ENCODE peak calls at places on chromosomes 4 and X, in five cellular contexts. B is A549, G is heart left ventricle, W is GM12878, H is adrenal gland. D is an unnamed sample.

GRCh38 chr4:113695328-113696169 is 66.0 kb downstream of the CAMK2D start:
- DNase-seq in B (no peak), G (no peak), W (no peak), H (no peak), D (no peak)

GRCh38 chrX:116384406-116384805 is 52.0 kb upstream of the SLC6A14 start:
- DNase-seq in B (peak), G (no peak), W (no peak), H (no peak), D (no peak)

GRCh38 chrX:283115-283845 is 2.1 kb downstream of the PLCXD1 start:
- DNase-seq in B (peak), G (peak), W (peak), H (peak), D (peak)

GRCh38 chr4:182521006-182521405 is 277.8 kb downstream of the TENM3 start:
- DNase-seq in B (no peak), G (no peak), W (no peak), H (no peak), D (no peak)

GRCh38 chr4:14566518-14566917 is 435.8 kb upstream of the CPEB2 start:
- DNase-seq in B (no peak), G (no peak), W (no peak), H (no peak), D (no peak)

GRCh38 chrX:120790118-120790517 is 85.5 kb downstream of the CT47B1 start:
- DNase-seq in B (peak), G (no peak), W (peak), H (peak), D (peak)

GRCh38 chr4:138741778-138742377 is 273.7 kb upstream of the NOCT start:
- DNase-seq in B (no peak), G (no peak), W (no peak), H (no peak), D (no peak)

GRCh38 chr4:89212666-89213381 is 94.8 kb downstream of the GPRIN3 start:
- DNase-seq in B (no peak), G (no peak), W (no peak), H (no peak), D (no peak)

GRCh38 chrX:18725316-18725943 is 18.0 kb downstream of the PPEF1 start:
- DNase-seq in B (no peak), G (no peak), W (no peak), H (peak), D (no peak)

GRCh38 chrX:31316340-31316991 is 244.6 kb upstream of the FTHL17 start:
- DNase-seq in B (no peak), G (no peak), W (no peak), H (no peak), D (no peak)

GRCh38 chr4:101126044-101126443 is 221.3 kb downstream of the PPP3CA start:
- DNase-seq in B (no peak), G (no peak), W (no peak), H (no peak), D (no peak)

GRCh38 chrX:4656419-4656818 is 943.0 kb upstream of the PRKX start:
- DNase-seq in B (no peak), G (no peak), W (no peak), H (no peak), D (no peak)

GRCh38 chrX:20231598-20231997 is 35.1 kb downstream of the RPS6KA3 start:
- DNase-seq in B (no peak), G (no peak), W (no peak), H (no peak), D (no peak)

GRCh38 chr4:77618383-77619241 is 13.0 kb downstream of the CXCL13 start:
- DNase-seq in B (peak), G (peak), W (no peak), H (peak), D (peak)

GRCh38 chr4:122516376-122516775 is 59.9 kb upstream of the IL2 start:
- DNase-seq in B (no peak), G (no peak), W (no peak), H (no peak), D (no peak)

GRCh38 chr4:41573458-41574129 is 35.6 kb downstream of the LIMCH1 start:
- DNase-seq in B (no peak), G (no peak), W (no peak), H (no peak), D (no peak)

GRCh38 chrX:155612312-155613224 is at the start of gene TMLHE:
- DNase-seq in B (peak), G (peak), W (peak), H (peak), D (peak)

GRCh38 chr4:125313989-125314602 is 659 bp upstream of the FAT4 start:
- DNase-seq in B (no peak), G (no peak), W (no peak), H (no peak), D (no peak)

GRCh38 chr4:68708566-68708965 is 38.1 kb upstream of the UGT2B15 start:
- DNase-seq in B (no peak), G (no peak), W (no peak), H (no peak), D (no peak)

GRCh38 chr4:73964862-73965611 is 16.8 kb downstream of the PF4 start:
- DNase-seq in B (peak), G (no peak), W (no peak), H (no peak), D (peak)

GRCh38 chr4:22515888-22516541 is at the start of gene ADGRA3:
- DNase-seq in B (peak), G (peak), W (no peak), H (peak), D (peak)
- TF ChIP-seq POLR2A in B (peak), G (peak), W (no peak), H (peak), D (peak)

GRCh38 chr4:169268951-169269781 is 1.6 kb downstream of the SH3RF1 start:
- DNase-seq in B (peak), G (peak), W (no peak), H (peak), D (no peak)
- TF ChIP-seq POLR2A in B (no peak), G (no peak), W (no peak), H (no peak), D (no peak)

GRCh38 chr4:132998585-132999230 is 150.4 kb upstream of the PCDH10 start:
- DNase-seq in B (no peak), G (no peak), W (no peak), H (no peak), D (no peak)

GRCh38 chr4:133003169-133003568 is 145.9 kb upstream of the PCDH10 start:
- DNase-seq in B (no peak), G (no peak), W (no peak), H (no peak), D (no peak)

DNA sequence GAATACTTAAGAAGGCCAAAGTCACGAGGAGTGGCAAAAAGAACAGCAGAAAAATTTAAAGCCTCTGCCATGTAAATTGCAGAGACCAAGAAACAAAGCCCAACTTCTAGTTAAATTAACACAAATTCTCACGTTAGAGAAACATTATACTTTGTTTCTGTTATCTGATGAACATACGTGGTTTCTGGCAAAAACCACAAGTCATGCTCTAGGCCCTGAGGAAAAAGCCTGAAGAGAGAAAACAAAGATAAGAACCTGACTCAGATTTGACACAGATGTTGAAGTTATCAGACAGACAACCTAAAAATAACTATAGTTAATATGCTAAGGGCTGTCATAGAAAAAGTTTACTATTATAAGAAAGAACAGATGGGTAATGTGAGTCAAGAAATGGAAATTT is 149.1 kb upstream of the PCDH10 start:
- DNase-seq in B (no peak), G (no peak), W (no peak), H (no peak), D (no peak)
- TF ChIP-seq POLR2A in B (no peak), G (no peak), W (no peak), H (no peak), D (no peak)

DNA sequence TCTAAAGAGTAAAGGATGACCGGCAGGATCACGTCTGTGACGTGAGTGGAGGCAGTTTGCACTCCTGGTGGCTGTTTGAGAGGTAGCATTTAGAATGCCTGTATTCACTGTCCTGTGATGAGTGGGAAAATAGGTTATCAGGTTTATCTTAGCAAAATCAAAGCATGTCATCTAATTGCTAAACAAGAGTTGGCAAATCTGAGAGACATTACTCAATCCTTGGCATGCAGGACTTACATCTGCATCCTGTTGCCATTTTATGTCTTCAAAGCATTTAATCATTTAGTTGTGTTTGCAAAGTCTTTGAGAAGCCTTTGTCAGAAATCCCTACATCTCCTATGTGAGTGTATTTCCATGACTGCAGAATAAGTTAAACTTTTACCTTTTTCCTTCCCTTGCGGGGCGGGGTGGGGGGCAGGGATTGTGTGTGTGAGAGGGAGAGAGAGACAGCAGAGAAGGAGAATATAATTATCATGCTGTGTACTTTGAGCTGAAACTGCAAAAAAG is 41.4 kb upstream of the MSANTD1 start:
- DNase-seq in B (no peak), G (no peak), W (no peak), H (no peak), D (no peak)
- TF ChIP-seq POLR2A in B (no peak), G (no peak), W (no peak), H (no peak), D (no peak)

GRCh38 chrX:52263417-52263816 is 78.7 kb downstream of the MAGED4 start:
- DNase-seq in B (no peak), G (no peak), W (no peak), H (no peak), D (no peak)

GRCh38 chrX:52261125-52261462 is 76.4 kb downstream of the MAGED4 start:
- DNase-seq in B (no peak), G (no peak), W (no peak), H (no peak), D (no peak)

GRCh38 chrX:52265713-52266112 is 81.0 kb downstream of the MAGED4 start:
- DNase-seq in B (no peak), G (no peak), W (no peak), H (no peak), D (no peak)

GRCh38 chrX:52262195-52262546 is 77.5 kb downstream of the MAGED4 start:
- DNase-seq in B (no peak), G (no peak), W (no peak), H (no peak), D (no peak)

DNA sequence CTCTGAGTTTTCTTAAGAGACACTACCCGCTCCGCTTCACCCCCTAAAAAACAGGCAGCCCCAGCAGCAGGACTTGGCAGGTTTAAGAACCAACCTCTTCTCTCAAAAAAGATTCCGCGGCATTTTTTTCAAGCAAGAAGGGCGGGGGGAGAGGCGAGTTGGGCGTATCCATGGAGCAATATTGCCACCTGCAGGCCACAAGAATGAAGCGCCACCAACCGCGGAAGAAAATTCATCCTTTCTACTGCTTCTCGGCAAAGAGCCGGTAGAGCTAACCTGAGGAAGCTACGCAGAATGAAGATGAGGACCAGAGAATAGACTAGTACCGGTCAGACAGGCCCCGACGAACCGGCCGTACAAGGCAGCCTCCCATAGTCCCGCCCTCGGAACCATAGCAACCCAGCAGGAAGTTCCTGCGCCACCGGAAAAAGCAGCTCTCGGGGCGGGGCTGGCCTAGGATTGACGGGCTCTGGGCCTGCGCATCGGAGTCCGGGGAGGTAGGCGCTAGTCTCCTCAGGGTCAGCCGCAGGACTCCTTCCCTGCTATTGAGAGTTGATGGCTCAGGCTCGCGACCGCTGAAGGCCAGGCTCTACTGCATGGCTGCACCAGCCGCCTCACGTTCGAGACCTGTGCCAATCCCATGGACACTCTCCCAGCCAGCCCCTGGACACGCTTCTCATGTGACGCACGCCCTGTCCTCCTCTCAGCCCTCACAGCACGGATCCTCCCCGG is 76.9 kb downstream of the MAGED4 start:
- DNase-seq in B (peak), G (peak), W (peak), H (peak), D (peak)
- TF ChIP-seq POLR2A in B (peak), G (peak), W (peak), H (peak), D (peak)

DNA sequence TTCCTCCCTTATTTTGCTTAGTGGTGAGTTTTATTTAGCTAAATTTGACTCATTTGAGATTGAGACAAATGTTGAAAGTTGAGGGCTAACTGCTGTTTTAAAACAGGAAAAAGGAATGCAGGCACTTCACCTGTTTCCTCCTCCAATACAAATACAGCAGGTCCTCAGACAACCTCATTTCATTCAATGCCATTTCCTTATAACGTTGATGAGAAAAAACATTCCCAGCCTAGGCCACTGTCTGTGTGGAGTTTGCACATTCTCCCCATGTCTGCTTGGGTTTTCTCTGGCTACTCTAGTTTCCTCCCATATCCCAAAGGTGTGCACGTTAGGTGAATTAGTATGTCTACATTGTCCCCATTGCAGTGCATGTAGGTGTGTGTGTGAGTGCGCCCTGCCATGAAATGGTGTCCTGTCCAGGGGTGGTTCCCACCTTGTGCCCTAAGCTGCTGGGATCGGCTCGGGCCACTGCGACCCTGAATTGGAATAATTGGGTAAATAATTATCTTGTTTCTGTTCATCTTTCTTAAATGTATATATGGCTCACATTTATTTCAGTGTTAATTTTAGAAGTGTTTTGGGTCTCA is 21.9 kb downstream of the SMAD1 start:
- DNase-seq in B (no peak), G (no peak), W (no peak), H (no peak), D (no peak)
- TF ChIP-seq POLR2A in B (no peak), G (no peak), W (no peak), H (no peak), D (no peak)